ENCODE peak calls at places on chromosomes 13 and 19, in six cellular contexts. F is neural progenitor cell; A is cardiac fibroblast; H is CD8-positive, alpha-beta T cell; P is AG04450; X is transverse colon. E is an unnamed sample.
A peak's percentile ranks its signal among the peaks of the same experiment; 100 is the strongest.

GRCh38 chr13:75226092-75226491 is 255.9 kb downstream of the TBC1D4 start:
- DNase-seq in F (no peak), A (no peak), H (no peak), P (no peak), X (no peak), E (peak; percentile 59)

GRCh38 chr13:51218691-51219090 is 3.5 kb upstream of the FAM124A start:
- DNase-seq in A (no peak), H (no peak), P (no peak), F (no peak), X (no peak), E (no peak)

GRCh38 chr13:99417821-99418662 is 83.2 kb upstream of the TM9SF2 start:
- DNase-seq in F (no peak), A (no peak), P (no peak), H (no peak), X (no peak), E (no peak)

GRCh38 chr13:113939905-113940339 is 34.0 kb downstream of the C13orf46 start:
- DNase-seq in H (no peak), P (no peak), X (peak; percentile 51), A (no peak), F (no peak), E (no peak)

GRCh38 chr13:112783135-112783945 is 93.5 kb downstream of the ATP11A start:
- DNase-seq in F (no peak), P (peak; percentile 47), X (no peak), H (no peak), A (no peak), E (no peak)

GRCh38 chr19:55688422-55689218 is 13.6 kb downstream of the EPN1 start:
- DNase-seq in A (no peak), H (no peak), X (peak; percentile 87), F (no peak), P (no peak), E (no peak)

GRCh38 chr19:18764591-18765051 is 26.5 kb downstream of the COMP start:
- DNase-seq in A (no peak), H (no peak), P (no peak), X (no peak), F (no peak), E (no peak)

GRCh38 chr13:112143753-112144615 is 77.0 kb downstream of the SOX1 start:
- DNase-seq in H (no peak), F (no peak), X (no peak), A (no peak), P (no peak), E (no peak)

GRCh38 chr13:51097353-51098043 is 13.6 kb downstream of the C13orf42 start:
- DNase-seq in A (no peak), X (no peak), H (no peak), P (no peak), F (peak; percentile 60), E (no peak)

GRCh38 chr13:74162135-74162534 is 27.9 kb upstream of the KLF12 start:
- DNase-seq in P (no peak), A (no peak), X (no peak), H (no peak), F (no peak), E (no peak)

GRCh38 chr13:99421758-99422555 is 79.3 kb upstream of the TM9SF2 start:
- DNase-seq in X (no peak), H (peak; percentile 49), A (no peak), F (no peak), P (no peak), E (no peak)

GRCh38 chr19:55149078-55150003 is at the start of gene TNNT1:
- DNase-seq in P (no peak), F (peak; percentile 78), A (no peak), X (no peak), H (no peak), E (no peak)

DNA sequence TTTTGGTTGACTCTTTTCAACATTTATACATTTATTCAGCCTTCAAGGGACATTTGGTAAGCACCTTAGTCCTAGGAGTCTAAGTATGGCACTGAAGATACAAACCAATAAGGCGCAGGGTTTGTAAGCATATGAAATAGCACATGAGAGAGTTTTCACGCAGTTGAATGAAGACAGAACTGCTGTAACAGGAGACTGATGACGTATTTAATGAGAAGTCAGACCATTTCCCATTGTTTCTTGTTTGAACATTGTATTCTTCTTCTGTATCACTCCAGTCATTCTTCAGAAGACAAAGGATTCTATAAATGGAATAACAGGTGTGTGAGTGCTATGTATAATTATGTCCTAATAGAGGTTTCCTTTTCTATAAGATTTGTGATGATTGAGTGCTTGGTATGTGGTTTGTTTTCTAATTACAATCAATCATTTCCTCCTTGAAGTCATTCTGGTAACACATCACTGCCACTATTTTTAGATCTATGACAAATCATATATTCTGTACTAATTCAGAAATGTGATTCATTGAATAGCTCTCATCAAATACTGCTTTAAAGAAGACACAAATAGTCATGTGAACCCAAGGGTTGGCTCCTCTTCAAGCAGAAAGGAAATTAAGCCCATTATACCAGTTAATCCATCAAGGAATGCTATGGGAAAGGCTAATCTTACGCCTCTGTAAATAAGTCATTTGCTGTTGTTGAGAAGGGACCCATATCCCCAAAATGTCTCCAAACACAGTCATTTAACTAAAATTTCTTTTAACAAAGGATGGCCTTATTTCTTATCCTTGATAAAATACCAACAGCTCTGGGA is 222.8 kb upstream of the NBEA start:
- DNase-seq in H (no peak), X (no peak), F (peak; percentile 64), A (peak; percentile 28), P (no peak), E (no peak)
- H3K4me3 ChIP-seq in H (no peak overlapping the region), X (no peak overlapping the region), F (no peak overlapping the region), A (no peak overlapping the region), P (no peak overlapping the region), E (no peak overlapping the region)

DNA sequence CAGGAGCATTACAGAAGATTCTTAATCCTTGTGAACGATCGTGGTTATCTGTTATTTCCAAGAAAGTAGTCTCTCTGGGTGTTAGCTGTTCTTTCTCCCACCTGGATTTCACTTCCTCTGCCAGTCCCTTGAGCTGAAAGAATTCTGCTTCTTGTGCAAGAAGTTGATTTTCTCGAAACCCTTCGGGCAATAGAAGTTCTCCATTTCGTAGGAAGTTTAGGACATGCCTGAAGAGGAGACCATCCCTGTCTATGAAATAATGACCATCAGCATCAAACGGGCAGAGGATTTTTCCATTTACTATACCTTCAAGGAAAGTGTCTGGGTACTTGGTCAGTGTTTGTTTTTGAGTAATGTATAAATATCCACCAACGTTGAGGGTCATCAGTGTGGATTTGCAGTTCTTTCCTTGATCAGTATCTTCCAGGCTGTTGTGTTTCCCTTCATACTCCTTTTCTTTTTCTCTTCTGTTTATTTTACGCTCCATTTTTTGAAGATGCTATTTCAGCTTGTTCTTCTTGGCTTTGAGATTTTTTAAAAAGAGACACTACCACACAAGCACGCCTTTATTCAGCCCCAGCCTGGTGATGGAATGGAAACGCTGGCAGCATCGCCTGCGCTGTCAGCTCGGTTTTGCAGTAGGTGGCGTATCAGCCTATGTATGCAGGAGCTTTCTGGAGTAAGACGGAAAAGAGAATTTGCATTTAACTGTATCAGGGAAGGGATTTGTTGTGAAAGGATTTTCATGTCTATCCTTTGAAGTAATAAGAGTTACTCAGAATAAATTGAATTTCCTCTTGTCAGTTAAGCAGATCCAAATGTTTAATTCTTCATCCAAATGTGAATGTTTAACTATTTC is 6.5 kb downstream of the KCTD4 start:
- DNase-seq in X (peak; percentile 23), P (no peak), H (no peak), F (peak; percentile 49), A (peak; percentile 67), E (peak; percentile 79)
- TF ChIP-seq CTCF in X (peak; percentile 19), P (peak; percentile 44), H (no peak), F (peak; percentile 46), A (peak; percentile 64), E (peak; percentile 72)

DNA sequence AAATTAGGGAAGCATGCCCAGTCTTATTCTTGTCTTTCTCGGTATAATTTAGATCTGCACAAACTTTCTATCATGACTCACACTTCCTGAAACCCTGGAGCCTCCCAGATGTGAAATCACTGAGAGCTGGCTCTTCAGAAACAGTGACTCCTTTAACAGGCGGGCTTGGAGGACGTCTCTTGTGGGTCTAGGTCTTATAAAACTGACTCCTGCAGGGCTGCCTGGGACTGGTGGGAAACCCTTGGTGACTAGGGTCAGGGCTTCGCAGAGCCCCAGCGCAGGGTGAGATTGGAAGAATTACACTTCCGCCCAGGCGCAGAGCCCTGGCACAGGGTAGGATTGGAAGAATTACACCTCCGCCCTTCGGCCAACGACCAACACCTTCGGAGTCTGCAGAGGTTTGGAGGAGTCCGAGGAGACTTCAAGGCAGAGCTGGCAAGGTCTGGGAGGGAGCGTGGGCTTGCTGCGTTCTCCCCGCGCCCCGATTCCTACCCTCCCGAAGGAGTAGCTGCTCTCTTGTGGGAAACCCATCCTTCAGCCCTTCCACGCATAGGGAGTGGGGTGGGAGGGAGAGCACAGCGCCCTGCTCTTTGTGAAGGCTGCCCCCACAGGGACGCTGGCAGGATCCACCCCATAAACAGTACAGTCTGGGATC is 43.4 kb upstream of the MAP3K10 start:
- DNase-seq in A (peak; percentile 79), F (no peak), X (peak; percentile 11), P (peak; percentile 38), H (no peak), E (no peak)
- H3K4me3 ChIP-seq in A (no peak overlapping the region), F (no peak overlapping the region), X (no peak overlapping the region), P (no peak overlapping the region), H (no peak overlapping the region), E (no peak overlapping the region)

DNA sequence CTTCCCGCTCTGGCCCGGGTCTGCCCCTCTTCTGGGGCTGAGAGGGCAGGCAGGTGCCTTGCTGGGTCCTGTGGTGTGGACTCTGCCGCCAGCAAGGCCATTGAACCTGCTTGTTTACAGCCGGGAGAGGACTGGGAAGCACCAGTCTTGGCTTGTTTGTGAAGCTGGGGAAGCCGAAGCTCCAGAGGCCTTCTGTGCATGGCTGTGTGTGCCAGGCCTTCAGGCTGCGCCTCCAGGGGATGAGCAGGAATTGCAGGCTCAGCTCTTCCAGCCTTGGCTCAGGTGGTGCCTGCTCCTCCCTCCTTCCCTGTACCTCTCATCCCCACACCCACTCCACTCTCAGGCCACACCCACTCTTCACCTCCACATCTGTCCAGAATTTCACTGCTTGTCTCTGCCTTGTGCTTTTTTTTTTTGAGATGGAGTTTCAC is 17.5 kb downstream of the NDUFB7 start:
- DNase-seq in P (no peak), X (peak; percentile 30), A (no peak), F (no peak), H (no peak), E (no peak)
- TF ChIP-seq CTCF in P (no peak), X (no peak), A (no peak), F (no peak), H (no peak), E (peak; percentile 8)

GRCh38 chr19:6743071-6743470 is 3.6 kb downstream of the TRIP10 start:
- DNase-seq in H (no peak), A (no peak), X (peak; percentile 8), F (peak; percentile 36), P (no peak), E (no peak)
- H3K4me3 ChIP-seq in H (no peak overlapping the region), A (no peak overlapping the region), X (no peak overlapping the region), F (no peak overlapping the region), P (no peak overlapping the region), E (no peak overlapping the region)

E was measured in epithelial cell of proximal tubule.